ENCODE peak calls at places on chromosomes 1 and 21, in ten cellular contexts. K is non-pigmented ciliary epithelial cell; D is NCI-H510A treated with DMSO at 0.1 percent for 48 hours; I is GM04504; F is DMS79 treated with DMSO at 0.1 percent for 48 hours; W is CD4-positive, CD25-positive, alpha-beta regulatory T cell; P is AG20443; A is mesenchymal stem cell; J is C1 segment of cervical spinal cord; N is G401. Q is an unnamed sample.

GRCh38 chr1:109767596-109768334 is 4.0 kb upstream of the EPS8L3 start:
- DNase-seq in K (no peak), D (no peak), I (no peak), F (no peak), W (no peak), P (no peak), A (no peak), J (no peak), N (no peak), Q (peak; percentile 38)

GRCh38 chr21:17463441-17463840 is 49.4 kb upstream of the CXADR start:
- DNase-seq in K (peak; percentile 94), D (no peak), I (peak; percentile 67), F (no peak), W (no peak), P (peak; percentile 87), A (peak; percentile 44), J (no peak), N (no peak), Q (peak; percentile 89)

GRCh38 chr1:24981632-24982007 is 51.5 kb upstream of the RUNX3 start:
- DNase-seq in K (no peak), D (no peak), I (no peak), F (no peak), W (no peak), P (no peak), A (no peak), J (no peak), N (no peak), Q (no peak)

GRCh38 chr1:155130272-155131006 is 2.8 kb downstream of the EFNA1 start:
- DNase-seq in K (no peak), D (no peak), I (no peak), F (no peak), W (no peak), P (no peak), A (no peak), J (no peak), N (no peak), Q (peak; percentile 57)

GRCh38 chr1:152035406-152036315 is 1.1 kb downstream of the S100A11 start:
- DNase-seq in K (no peak), D (peak; percentile 89), I (no peak), F (peak; percentile 81), W (no peak), P (peak; percentile 33), A (peak; percentile 53), J (no peak), N (no peak), Q (peak; percentile 85)

GRCh38 chr1:53327183-53327941 is 508 bp downstream of the LRP8 start:
- DNase-seq in K (no peak), D (no peak), I (no peak), F (peak; percentile 16), W (peak; percentile 35), P (peak; percentile 40), A (peak; percentile 69), J (no peak), N (no peak), Q (peak; percentile 89)

GRCh38 chr1:220788146-220788545 is 1.4 kb downstream of the MTARC1 start:
- DNase-seq in K (no peak), D (no peak), I (no peak), F (peak; percentile 54), W (no peak), P (no peak), A (no peak), J (no peak), N (no peak), Q (no peak)

GRCh38 chr1:67441183-67441582 is 11.0 kb upstream of the SERBP1 start:
- DNase-seq in K (no peak), D (no peak), I (no peak), F (peak; percentile 25), W (no peak), P (peak; percentile 23), A (peak; percentile 68), J (no peak), N (no peak), Q (no peak)

GRCh38 chr21:28856588-28857250 is 136.0 kb downstream of the LTN1 start:
- DNase-seq in K (no peak), D (no peak), I (no peak), F (no peak), W (no peak), P (no peak), A (no peak), J (no peak), N (peak; percentile 37), Q (no peak)

GRCh38 chr1:151843398-151843797 is 3.8 kb upstream of the C2CD4D start:
- DNase-seq in K (no peak), D (no peak), I (no peak), F (no peak), W (no peak), P (no peak), A (no peak), J (no peak), N (no peak), Q (no peak)

GRCh38 chr1:41610361-41610760 is 125.9 kb upstream of the EDN2 start:
- DNase-seq in K (no peak), D (no peak), I (no peak), F (no peak), W (no peak), P (no peak), A (no peak), J (no peak), N (no peak), Q (no peak)

GRCh38 chr1:223208164-223209075 is 65.4 kb upstream of the TLR5 start:
- DNase-seq in K (no peak), D (no peak), I (no peak), F (no peak), W (no peak), P (no peak), A (no peak), J (no peak), N (no peak), Q (no peak)

GRCh38 chr1:168386949-168387586 is 106.4 kb downstream of the TBX19 start:
- DNase-seq in K (no peak), D (no peak), I (no peak), F (peak; percentile 32), W (peak; percentile 65), P (peak; percentile 45), A (no peak), J (no peak), N (peak; percentile 67), Q (no peak)

GRCh38 chr1:155126494-155127104 is 1.1 kb upstream of the EFNA1 start:
- DNase-seq in K (no peak), D (peak; percentile 53), I (no peak), F (peak; percentile 37), W (no peak), P (no peak), A (peak; percentile 74), J (no peak), N (peak; percentile 66), Q (peak; percentile 66)

GRCh38 chr1:245197121-245197520 is 42.3 kb downstream of the KIF26B start:
- DNase-seq in K (no peak), D (no peak), I (no peak), F (peak; percentile 19), W (no peak), P (no peak), A (no peak), J (no peak), N (no peak), Q (no peak)

GRCh38 chr1:115123116-115123515 is 33.8 kb upstream of the TSPAN2 start:
- DNase-seq in K (no peak), D (no peak), I (no peak), F (no peak), W (no peak), P (no peak), A (no peak), J (no peak), N (no peak), Q (no peak)

GRCh38 chr1:25563330-25564215 is 20.2 kb downstream of the LDLRAP1 start:
- DNase-seq in K (no peak), D (no peak), I (no peak), F (no peak), W (no peak), P (no peak), A (no peak), J (peak; percentile 21), N (no peak), Q (peak; percentile 47)

GRCh38 chr1:151806170-151806569 is 951 bp upstream of the LINGO4 start:
- DNase-seq in K (no peak), D (no peak), I (no peak), F (no peak), W (no peak), P (no peak), A (no peak), J (no peak), N (no peak), Q (no peak)

GRCh38 chr21:36606292-36606982 is 92.5 kb upstream of the SIM2 start:
- DNase-seq in K (no peak), D (no peak), I (no peak), F (no peak), W (no peak), P (no peak), A (no peak), J (no peak), N (no peak), Q (peak; percentile 55)

GRCh38 chr1:41626616-41627375 is 142.3 kb upstream of the EDN2 start:
- DNase-seq in K (no peak), D (no peak), I (no peak), F (no peak), W (no peak), P (peak; percentile 45), A (no peak), J (no peak), N (no peak), Q (peak; percentile 83)

GRCh38 chr1:220791287-220791686 is 4.6 kb downstream of the MTARC1 start:
- DNase-seq in K (no peak), D (no peak), I (no peak), F (peak; percentile 37), W (no peak), P (no peak), A (no peak), J (no peak), N (no peak), Q (no peak)

GRCh38 chr21:33875026-33875695 is 40.4 kb downstream of the ATP5PO start:
- DNase-seq in K (no peak), D (no peak), I (no peak), F (no peak), W (no peak), P (no peak), A (no peak), J (no peak), N (no peak), Q (no peak)

GRCh38 chr1:186286615-186287317 is 88.3 kb downstream of the TPR start:
- DNase-seq in K (no peak), D (no peak), I (no peak), F (no peak), W (no peak), P (no peak), A (no peak), J (no peak), N (no peak), Q (peak; percentile 75)

GRCh38 chr21:26966360-26966977 is 419 bp downstream of the ADAMTS5 start:
- DNase-seq in K (no peak), D (no peak), I (no peak), F (no peak), W (no peak), P (peak; percentile 29), A (peak; percentile 44), J (no peak), N (peak; percentile 49), Q (peak; percentile 87)

GRCh38 chr1:184940226-184940625 is 34.1 kb downstream of the NIBAN1 start:
- DNase-seq in K (no peak), D (no peak), I (no peak), F (no peak), W (no peak), P (peak; percentile 25), A (peak; percentile 30), J (no peak), N (no peak), Q (no peak)

GRCh38 chr1:95407864-95408291 is 173.9 kb downstream of the RWDD3 start:
- DNase-seq in K (no peak), D (no peak), I (no peak), F (no peak), W (no peak), P (no peak), A (no peak), J (no peak), N (peak; percentile 65), Q (no peak)

GRCh38 chr1:36665478-36666080 is 182.9 kb upstream of the CSF3R start:
- DNase-seq in K (no peak), D (no peak), I (no peak), F (no peak), W (no peak), P (no peak), A (no peak), J (no peak), N (no peak), Q (no peak)

Q was measured in osteoblast.